ENCODE peak calls at places on chromosomes 12 and 14, in five cellular contexts. U, A, R, B and L are unnamed samples.

GRCh38 chr12:11991604-11992003 is 79.1 kb upstream of the BCL2L14 start:
- DNase-seq in B (no peak), U (no peak), A (no peak), R (no peak), L (no peak)

GRCh38 chr12:22866406-22866805 is 241.4 kb downstream of the ETNK1 start:
- DNase-seq in B (no peak), R (no peak), A (no peak), U (no peak), L (no peak)

GRCh38 chr12:19957578-19957977 is 410.8 kb upstream of the PDE3A start:
- DNase-seq in A (no peak), B (no peak), R (no peak), U (no peak), L (no peak)

GRCh38 chr14:66403183-66403582 is 83.0 kb upstream of the CCDC196 start:
- DNase-seq in U (no peak), A (no peak), R (no peak), B (no peak), L (no peak)

GRCh38 chr14:89178376-89178775 is 238.7 kb downstream of the FOXN3 start:
- DNase-seq in A (no peak), R (no peak), U (no peak), B (no peak), L (no peak)

GRCh38 chr12:12870454-12870853 is 20.9 kb upstream of the GPRC5A start:
- DNase-seq in R (no peak), U (peak), B (no peak), A (no peak), L (no peak)

GRCh38 chr14:62691613-62692489 is 353.4 kb downstream of the KCNH5 start:
- DNase-seq in R (no peak), A (no peak), U (peak), B (no peak), L (no peak)

GRCh38 chr14:93304771-93305170 is 28.1 kb downstream of the BTBD7 start:
- DNase-seq in U (no peak), A (no peak), B (no peak), R (no peak), L (no peak)

GRCh38 chr12:104456950-104457745 is 400 bp downstream of the CHST11 start:
- DNase-seq in U (peak), R (peak), B (peak), A (peak), L (peak)

GRCh38 chr14:79256311-79256879 is 954.9 kb downstream of the DIO2 start:
- DNase-seq in A (no peak), R (no peak), B (no peak), U (no peak), L (no peak)

GRCh38 chr12:78863482-78864427 is 819 bp upstream of the SYT1 start:
- DNase-seq in B (peak), R (peak), U (peak), A (peak), L (no peak)

GRCh38 chr12:117881517-117881916 is 87.3 kb downstream of the KSR2 start:
- DNase-seq in B (no peak), R (no peak), U (no peak), A (no peak), L (peak)

GRCh38 chr12:124224535-124225110 is 70.3 kb upstream of the RFLNA start:
- DNase-seq in U (no peak), B (no peak), R (no peak), A (no peak), L (no peak)
- TF ChIP-seq CTCF in U (peak), B (no peak), R (no peak), A (no peak), L (no peak)

GRCh38 chr12:90987520-90987919 is 17.3 kb downstream of the EPYC start:
- DNase-seq in A (no peak), B (no peak), R (no peak), U (no peak), L (no peak)
- TF ChIP-seq CTCF in A (no peak), B (no peak), R (no peak), U (peak), L (no peak)

DNA sequence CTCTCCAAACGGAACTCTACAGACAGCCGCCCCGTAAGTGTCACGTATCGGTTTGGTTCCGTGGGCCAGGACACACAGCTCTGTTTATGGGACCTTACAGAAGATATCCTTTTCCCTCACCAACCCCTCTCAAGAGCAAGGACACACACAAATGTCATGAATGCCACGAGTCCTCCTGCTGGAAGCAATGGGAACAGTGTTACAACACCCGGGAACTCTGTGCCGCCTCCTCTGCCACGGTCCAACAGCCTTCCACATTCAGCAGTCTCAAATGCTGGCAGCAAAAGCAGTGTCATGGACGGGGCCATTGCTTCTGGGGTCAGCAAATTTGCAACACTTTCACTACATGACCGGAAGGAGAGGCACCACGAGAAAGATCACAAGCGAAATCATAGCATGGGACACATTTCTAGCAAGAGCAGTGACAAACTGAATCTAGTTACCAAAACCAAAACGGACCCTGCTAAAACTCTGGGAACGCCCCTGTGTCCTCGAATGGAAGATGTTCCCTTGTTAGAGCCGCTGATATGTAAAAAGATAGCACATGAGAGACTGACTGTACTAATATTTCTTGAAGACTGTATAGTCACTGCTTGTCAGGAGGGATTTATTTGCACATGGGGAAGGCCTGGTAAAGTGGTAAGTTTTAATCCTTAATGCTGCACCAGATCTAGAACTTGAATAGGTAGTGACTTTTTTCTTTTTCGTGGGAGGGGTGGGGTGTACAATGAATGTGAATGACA is 69.7 kb downstream of the WDR20 start:
- DNase-seq in A (no peak), R (no peak), B (no peak), U (no peak), L (peak)
- TF ChIP-seq CTCF in A (no peak), R (no peak), B (no peak), U (peak), L (peak)

DNA sequence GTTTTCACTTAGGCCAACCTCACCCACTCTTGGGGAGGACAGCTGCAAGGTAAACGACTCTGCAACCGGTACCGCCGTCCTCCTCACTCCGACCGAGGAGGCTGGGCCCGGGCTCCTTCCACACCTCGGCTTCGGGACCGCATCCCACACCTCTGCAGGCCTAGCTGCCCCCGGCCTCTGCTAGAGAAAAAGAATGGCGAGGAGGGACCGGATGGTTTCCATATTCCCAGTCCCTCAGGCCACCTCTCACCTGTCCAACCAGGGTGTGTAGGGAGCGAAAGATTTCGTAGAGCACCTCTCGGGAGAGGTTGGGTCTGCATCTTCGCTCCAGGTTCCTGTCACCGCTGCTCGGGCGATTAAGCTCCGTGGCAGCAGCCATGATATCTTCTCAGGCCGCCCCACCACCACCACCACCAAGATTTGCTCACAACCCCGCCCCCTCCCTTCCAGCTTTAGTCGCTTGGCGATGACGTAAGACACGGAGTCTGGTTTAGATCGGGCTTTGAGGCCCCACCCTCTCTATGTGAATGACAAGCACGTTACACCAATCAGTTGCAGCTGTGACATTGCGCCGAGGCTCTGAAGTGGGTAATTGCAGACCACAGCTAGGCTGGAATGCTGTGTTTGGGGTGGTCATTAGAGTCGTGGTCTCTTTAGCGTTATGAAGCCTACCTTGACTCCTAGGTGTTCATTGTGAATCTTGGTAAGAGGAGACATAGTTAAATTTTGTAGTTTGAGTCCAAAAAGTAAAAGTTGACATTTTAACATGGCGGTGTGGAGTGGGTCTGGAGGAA is at the start of gene MBIP:
- DNase-seq in U (peak), A (peak), B (peak), R (peak), L (peak)
- TF ChIP-seq CTCF in U (no peak), A (no peak), B (no peak), R (no peak), L (no peak)

GRCh38 chr14:64158608-64159007 is 135.6 kb downstream of the ESR2 start:
- DNase-seq in R (no peak), U (no peak), A (no peak), B (no peak), L (no peak)

GRCh38 chr14:64159588-64159987 is 134.6 kb downstream of the ESR2 start:
- DNase-seq in R (no peak), B (no peak), A (no peak), U (no peak), L (no peak)
- TF ChIP-seq CTCF in R (peak), B (no peak), A (no peak), U (peak), L (no peak)

GRCh38 chr12:2358986-2359658 is 306.3 kb downstream of the CACNA1C start:
- DNase-seq in B (no peak), U (peak), A (no peak), R (no peak), L (no peak)
- TF ChIP-seq CTCF in B (no peak), U (no peak), A (no peak), R (peak), L (no peak)

GRCh38 chr12:115755752-115756140 is 521.7 kb downstream of the MED13L start:
- DNase-seq in U (no peak), A (no peak), B (no peak), R (no peak), L (no peak)

GRCh38 chr12:115752151-115752550 is 525.3 kb downstream of the MED13L start:
- DNase-seq in U (no peak), R (no peak), A (no peak), B (no peak), L (no peak)

GRCh38 chr12:115750340-115750739 is 527.2 kb downstream of the MED13L start:
- DNase-seq in R (no peak), A (no peak), U (no peak), B (no peak), L (no peak)

GRCh38 chr12:115755061-115755751 is 522.3 kb downstream of the MED13L start:
- DNase-seq in R (no peak), B (no peak), A (no peak), U (no peak), L (no peak)

GRCh38 chr12:115752913-115753726 is 524.4 kb downstream of the MED13L start:
- DNase-seq in B (peak), A (no peak), U (peak), R (peak), L (no peak)
- TF ChIP-seq CTCF in B (peak), A (peak), U (peak), R (peak), L (peak)

GRCh38 chr12:93802698-93803097 is 125.5 kb downstream of the CRADD start:
- DNase-seq in B (no peak), R (no peak), U (no peak), A (no peak), L (no peak)
- TF ChIP-seq CTCF in B (no peak), R (peak), U (peak), A (peak), L (peak)

GRCh38 chr14:68145036-68145435 is 325.5 kb downstream of the RAD51B start:
- DNase-seq in R (no peak), A (no peak), B (peak), U (no peak), L (no peak)
- TF ChIP-seq CTCF in R (no peak), A (no peak), B (no peak), U (no peak), L (no peak)